ENCODE peak calls at places on chromosome 2, in five cellular contexts. One of them, this sample, is unnamed.

GRCh38 chr2:96802281-96802595 is 13.8 kb upstream of the CNNM3 start:
- DNase-seq in endothelial cell: no peak
- DNase-seq in esophagus squamous epithelium: no peak
- DNase-seq in neural crest cell: no peak
- DNase-seq in activated CD8-positive, alpha-beta T cell treated with anti-CD3 and anti-CD28 coated beads for 36 hours: peak
- DNase-seq in this sample: peak

GRCh38 chr2:120669121-120669952 is 66.3 kb upstream of the GLI2 start:
- DNase-seq in endothelial cell: peak
- DNase-seq in activated CD8-positive, alpha-beta T cell treated with anti-CD3 and anti-CD28 coated beads for 36 hours: peak
- DNase-seq in esophagus squamous epithelium: no peak
- DNase-seq in neural crest cell: peak
- DNase-seq in this sample: no peak

GRCh38 chr2:213816583-213816982 is 532.3 kb downstream of the SPAG16 start:
- DNase-seq in endothelial cell: no peak
- DNase-seq in neural crest cell: no peak
- DNase-seq in esophagus squamous epithelium: no peak
- DNase-seq in activated CD8-positive, alpha-beta T cell treated with anti-CD3 and anti-CD28 coated beads for 36 hours: no peak
- DNase-seq in this sample: no peak

GRCh38 chr2:22701761-22702160 is 683.2 kb upstream of the KLHL29 start:
- DNase-seq in esophagus squamous epithelium: no peak
- DNase-seq in neural crest cell: no peak
- DNase-seq in activated CD8-positive, alpha-beta T cell treated with anti-CD3 and anti-CD28 coated beads for 36 hours: no peak
- DNase-seq in endothelial cell: no peak
- DNase-seq in this sample: no peak

GRCh38 chr2:71070294-71071025 is 2.0 kb downstream of the NAGK start:
- DNase-seq in endothelial cell: no peak
- DNase-seq in esophagus squamous epithelium: no peak
- DNase-seq in neural crest cell: no peak
- DNase-seq in activated CD8-positive, alpha-beta T cell treated with anti-CD3 and anti-CD28 coated beads for 36 hours: no peak
- DNase-seq in this sample: peak

GRCh38 chr2:97755491-97755890 is 42.1 kb downstream of the ZAP70 start:
- DNase-seq in neural crest cell: no peak
- DNase-seq in endothelial cell: no peak
- DNase-seq in esophagus squamous epithelium: no peak
- DNase-seq in activated CD8-positive, alpha-beta T cell treated with anti-CD3 and anti-CD28 coated beads for 36 hours: no peak
- DNase-seq in this sample: no peak

GRCh38 chr2:105369777-105370690 is 28.8 kb downstream of the FHL2 start:
- DNase-seq in endothelial cell: peak
- DNase-seq in neural crest cell: peak
- DNase-seq in activated CD8-positive, alpha-beta T cell treated with anti-CD3 and anti-CD28 coated beads for 36 hours: peak
- DNase-seq in esophagus squamous epithelium: peak
- DNase-seq in this sample: peak

GRCh38 chr2:234867882-234868285 is 83.9 kb upstream of the SH3BP4 start:
- DNase-seq in neural crest cell: no peak
- DNase-seq in endothelial cell: no peak
- DNase-seq in activated CD8-positive, alpha-beta T cell treated with anti-CD3 and anti-CD28 coated beads for 36 hours: no peak
- DNase-seq in esophagus squamous epithelium: no peak
- DNase-seq in this sample: no peak

GRCh38 chr2:162058973-162059668 is 14.9 kb downstream of the DPP4 start:
- DNase-seq in neural crest cell: no peak
- DNase-seq in activated CD8-positive, alpha-beta T cell treated with anti-CD3 and anti-CD28 coated beads for 36 hours: peak
- DNase-seq in esophagus squamous epithelium: no peak
- DNase-seq in endothelial cell: no peak
- DNase-seq in this sample: peak

GRCh38 chr2:7819860-7820259 is 862.0 kb upstream of the ID2 start:
- DNase-seq in esophagus squamous epithelium: no peak
- DNase-seq in endothelial cell: no peak
- DNase-seq in neural crest cell: no peak
- DNase-seq in activated CD8-positive, alpha-beta T cell treated with anti-CD3 and anti-CD28 coated beads for 36 hours: no peak
- DNase-seq in this sample: no peak

GRCh38 chr2:203743441-203743932 is 37.0 kb downstream of the CD28 start:
- DNase-seq in activated CD8-positive, alpha-beta T cell treated with anti-CD3 and anti-CD28 coated beads for 36 hours: no peak
- DNase-seq in neural crest cell: no peak
- DNase-seq in endothelial cell: no peak
- DNase-seq in esophagus squamous epithelium: no peak
- DNase-seq in this sample: no peak

GRCh38 chr2:172230783-172231446 is 128.2 kb upstream of the DLX2 start:
- DNase-seq in endothelial cell: no peak
- DNase-seq in esophagus squamous epithelium: no peak
- DNase-seq in activated CD8-positive, alpha-beta T cell treated with anti-CD3 and anti-CD28 coated beads for 36 hours: no peak
- DNase-seq in neural crest cell: no peak
- DNase-seq in this sample: no peak

GRCh38 chr2:15595342-15595905 is 3.8 kb downstream of the DDX1 start:
- DNase-seq in esophagus squamous epithelium: no peak
- DNase-seq in neural crest cell: no peak
- DNase-seq in endothelial cell: no peak
- DNase-seq in activated CD8-positive, alpha-beta T cell treated with anti-CD3 and anti-CD28 coated beads for 36 hours: no peak
- DNase-seq in this sample: no peak

GRCh38 chr2:98518106-98518505 is 73.4 kb downstream of the INPP4A start:
- DNase-seq in neural crest cell: no peak
- DNase-seq in activated CD8-positive, alpha-beta T cell treated with anti-CD3 and anti-CD28 coated beads for 36 hours: peak
- DNase-seq in esophagus squamous epithelium: no peak
- DNase-seq in endothelial cell: peak
- DNase-seq in this sample: peak

GRCh38 chr2:217520361-217521010 is 482.3 kb downstream of the TNS1 start:
- DNase-seq in endothelial cell: no peak
- DNase-seq in esophagus squamous epithelium: no peak
- DNase-seq in neural crest cell: no peak
- DNase-seq in activated CD8-positive, alpha-beta T cell treated with anti-CD3 and anti-CD28 coated beads for 36 hours: no peak
- DNase-seq in this sample: no peak

GRCh38 chr2:109087055-109087663 is 41.8 kb upstream of the SH3RF3 start:
- DNase-seq in esophagus squamous epithelium: no peak
- DNase-seq in activated CD8-positive, alpha-beta T cell treated with anti-CD3 and anti-CD28 coated beads for 36 hours: no peak
- DNase-seq in neural crest cell: no peak
- DNase-seq in endothelial cell: no peak
- DNase-seq in this sample: no peak

GRCh38 chr2:212957624-212958023 is 193.8 kb downstream of the IKZF2 start:
- DNase-seq in endothelial cell: no peak
- DNase-seq in activated CD8-positive, alpha-beta T cell treated with anti-CD3 and anti-CD28 coated beads for 36 hours: no peak
- DNase-seq in esophagus squamous epithelium: no peak
- DNase-seq in neural crest cell: no peak
- DNase-seq in this sample: no peak

GRCh38 chr2:66495788-66496640 is 61.1 kb downstream of the MEIS1 start:
- DNase-seq in endothelial cell: no peak
- DNase-seq in esophagus squamous epithelium: no peak
- DNase-seq in neural crest cell: no peak
- DNase-seq in activated CD8-positive, alpha-beta T cell treated with anti-CD3 and anti-CD28 coated beads for 36 hours: no peak
- DNase-seq in this sample: no peak

GRCh38 chr2:223870840-223871618 is 33.6 kb upstream of the AP1S3 start:
- DNase-seq in endothelial cell: no peak
- DNase-seq in activated CD8-positive, alpha-beta T cell treated with anti-CD3 and anti-CD28 coated beads for 36 hours: no peak
- DNase-seq in neural crest cell: no peak
- DNase-seq in esophagus squamous epithelium: no peak
- DNase-seq in this sample: no peak

GRCh38 chr2:287471-287885 is 413 bp downstream of the ALKAL2 start:
- DNase-seq in esophagus squamous epithelium: no peak
- DNase-seq in endothelial cell: peak
- DNase-seq in activated CD8-positive, alpha-beta T cell treated with anti-CD3 and anti-CD28 coated beads for 36 hours: peak
- DNase-seq in neural crest cell: no peak
- DNase-seq in this sample: peak

GRCh38 chr2:224887159-224887558 is 155.1 kb downstream of the DOCK10 start:
- DNase-seq in esophagus squamous epithelium: no peak
- DNase-seq in activated CD8-positive, alpha-beta T cell treated with anti-CD3 and anti-CD28 coated beads for 36 hours: no peak
- DNase-seq in endothelial cell: no peak
- DNase-seq in neural crest cell: no peak
- DNase-seq in this sample: no peak

GRCh38 chr2:121408641-121409040 is 122.0 kb upstream of the RNU4ATAC start:
- DNase-seq in esophagus squamous epithelium: no peak
- DNase-seq in neural crest cell: no peak
- DNase-seq in activated CD8-positive, alpha-beta T cell treated with anti-CD3 and anti-CD28 coated beads for 36 hours: no peak
- DNase-seq in endothelial cell: no peak
- DNase-seq in this sample: no peak

GRCh38 chr2:190701586-190701985 is 52.7 kb downstream of the NAB1 start:
- DNase-seq in activated CD8-positive, alpha-beta T cell treated with anti-CD3 and anti-CD28 coated beads for 36 hours: no peak
- DNase-seq in neural crest cell: no peak
- DNase-seq in endothelial cell: no peak
- DNase-seq in esophagus squamous epithelium: no peak
- DNase-seq in this sample: no peak

GRCh38 chr2:65070172-65070830 is 14.1 kb downstream of the CEP68 start:
- DNase-seq in endothelial cell: no peak
- DNase-seq in esophagus squamous epithelium: no peak
- DNase-seq in neural crest cell: no peak
- DNase-seq in activated CD8-positive, alpha-beta T cell treated with anti-CD3 and anti-CD28 coated beads for 36 hours: peak
- DNase-seq in this sample: no peak

GRCh38 chr2:65069425-65069824 is 13.2 kb downstream of the CEP68 start:
- DNase-seq in esophagus squamous epithelium: no peak
- DNase-seq in activated CD8-positive, alpha-beta T cell treated with anti-CD3 and anti-CD28 coated beads for 36 hours: no peak
- DNase-seq in neural crest cell: no peak
- DNase-seq in endothelial cell: no peak
- DNase-seq in this sample: no peak

GRCh38 chr2:65072181-65072970 is 16.2 kb downstream of the CEP68 start:
- DNase-seq in neural crest cell: no peak
- DNase-seq in esophagus squamous epithelium: no peak
- DNase-seq in activated CD8-positive, alpha-beta T cell treated with anti-CD3 and anti-CD28 coated beads for 36 hours: no peak
- DNase-seq in endothelial cell: no peak
- DNase-seq in this sample: peak

GRCh38 chr2:65070856-65071255 is 14.6 kb downstream of the CEP68 start:
- DNase-seq in esophagus squamous epithelium: no peak
- DNase-seq in activated CD8-positive, alpha-beta T cell treated with anti-CD3 and anti-CD28 coated beads for 36 hours: no peak
- DNase-seq in endothelial cell: no peak
- DNase-seq in neural crest cell: no peak
- DNase-seq in this sample: no peak

DNA sequence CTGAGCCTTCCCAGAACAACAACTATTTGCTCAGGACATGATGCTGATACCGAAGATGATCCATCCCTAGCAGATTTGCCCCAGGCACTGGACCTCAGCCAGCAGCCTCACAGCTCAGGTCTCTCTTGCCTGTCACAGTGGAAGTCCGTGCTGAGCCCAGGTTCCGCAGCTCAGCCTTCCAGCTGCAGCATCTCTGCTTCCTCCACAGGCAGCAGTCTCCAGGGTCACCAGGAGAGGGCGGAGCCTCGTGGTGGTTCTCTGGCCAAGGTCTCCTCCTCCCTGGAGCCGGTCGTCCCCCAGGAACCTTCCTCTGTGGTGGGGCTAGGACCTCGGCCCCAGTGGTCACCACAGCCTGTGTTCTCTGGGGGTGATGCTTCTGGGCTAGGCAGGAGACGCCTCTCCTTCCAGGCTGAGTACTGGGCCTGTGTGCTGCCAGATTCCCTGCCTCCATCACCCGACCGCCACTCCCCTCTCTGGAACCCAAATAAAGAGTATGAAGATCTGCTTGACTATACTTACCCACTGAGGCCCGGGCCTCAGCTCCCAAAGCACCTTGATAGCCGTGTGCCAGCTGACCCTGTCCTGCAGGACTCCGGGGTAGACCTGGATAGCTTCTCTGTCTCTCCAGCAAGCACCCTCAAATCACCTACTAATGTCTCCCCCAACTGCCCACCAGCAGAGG is 15.4 kb downstream of the CEP68 start:
- DNase-seq in esophagus squamous epithelium: no peak
- DNase-seq in endothelial cell: peak
- DNase-seq in activated CD8-positive, alpha-beta T cell treated with anti-CD3 and anti-CD28 coated beads for 36 hours: no peak
- DNase-seq in neural crest cell: no peak
- DNase-seq in this sample: no peak
- TF ChIP-seq CTCF in esophagus squamous epithelium: peak
- TF ChIP-seq CTCF in endothelial cell: peak
- TF ChIP-seq CTCF in activated CD8-positive, alpha-beta T cell treated with anti-CD3 and anti-CD28 coated beads for 36 hours: no peak
- TF ChIP-seq CTCF in neural crest cell: peak
- TF ChIP-seq CTCF in this sample: no peak

DNA sequence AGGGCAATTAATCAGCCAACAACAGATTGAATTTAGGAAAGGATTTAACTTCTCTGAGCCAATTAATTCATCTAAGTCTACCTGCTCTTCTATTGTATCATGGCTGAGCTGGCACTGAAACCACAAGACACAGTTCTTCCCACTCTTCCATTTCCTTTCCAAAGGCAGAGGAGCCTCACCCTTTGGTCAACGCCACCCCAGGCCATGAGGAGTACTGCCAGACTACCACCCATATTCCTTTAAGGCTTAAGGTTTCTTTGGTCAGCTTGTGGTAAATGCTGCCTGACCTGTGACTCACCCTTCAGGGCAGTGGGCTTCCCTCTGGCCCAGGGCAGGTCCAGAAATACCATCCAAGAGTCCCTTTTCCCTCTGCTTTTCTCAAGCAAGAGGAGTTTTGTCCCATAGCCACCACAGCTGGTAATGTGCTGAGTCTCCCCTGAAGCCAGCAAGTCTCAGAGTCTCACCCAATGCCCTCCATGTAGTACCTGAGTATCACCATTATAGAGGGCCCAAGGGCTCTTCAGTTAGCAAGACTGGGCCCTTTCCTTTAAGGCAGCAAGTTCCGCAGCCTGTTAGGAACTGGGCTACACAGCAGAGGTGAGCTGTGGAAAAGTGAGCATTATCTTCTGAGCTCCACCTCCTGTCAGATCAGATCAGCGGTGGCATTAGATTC is 900.5 kb upstream of the CRIM1 start:
- DNase-seq in activated CD8-positive, alpha-beta T cell treated with anti-CD3 and anti-CD28 coated beads for 36 hours: no peak
- DNase-seq in neural crest cell: no peak
- DNase-seq in endothelial cell: no peak
- DNase-seq in esophagus squamous epithelium: no peak
- DNase-seq in this sample: no peak
- TF ChIP-seq CTCF in activated CD8-positive, alpha-beta T cell treated with anti-CD3 and anti-CD28 coated beads for 36 hours: no peak
- TF ChIP-seq CTCF in neural crest cell: peak
- TF ChIP-seq CTCF in endothelial cell: no peak
- TF ChIP-seq CTCF in esophagus squamous epithelium: no peak
- TF ChIP-seq CTCF in this sample: peak

GRCh38 chr2:79039944-79040343 is 14.4 kb downstream of the REG3G start:
- DNase-seq in endothelial cell: no peak
- DNase-seq in neural crest cell: no peak
- DNase-seq in esophagus squamous epithelium: no peak
- DNase-seq in activated CD8-positive, alpha-beta T cell treated with anti-CD3 and anti-CD28 coated beads for 36 hours: no peak
- DNase-seq in this sample: no peak

GRCh38 chr2:79040967-79041582 is 15.6 kb downstream of the REG3G start:
- DNase-seq in activated CD8-positive, alpha-beta T cell treated with anti-CD3 and anti-CD28 coated beads for 36 hours: no peak
- DNase-seq in neural crest cell: no peak
- DNase-seq in esophagus squamous epithelium: no peak
- DNase-seq in endothelial cell: no peak
- DNase-seq in this sample: no peak
- TF ChIP-seq CTCF in activated CD8-positive, alpha-beta T cell treated with anti-CD3 and anti-CD28 coated beads for 36 hours: no peak
- TF ChIP-seq CTCF in neural crest cell: peak
- TF ChIP-seq CTCF in esophagus squamous epithelium: no peak
- TF ChIP-seq CTCF in endothelial cell: peak
- TF ChIP-seq CTCF in this sample: no peak

DNA sequence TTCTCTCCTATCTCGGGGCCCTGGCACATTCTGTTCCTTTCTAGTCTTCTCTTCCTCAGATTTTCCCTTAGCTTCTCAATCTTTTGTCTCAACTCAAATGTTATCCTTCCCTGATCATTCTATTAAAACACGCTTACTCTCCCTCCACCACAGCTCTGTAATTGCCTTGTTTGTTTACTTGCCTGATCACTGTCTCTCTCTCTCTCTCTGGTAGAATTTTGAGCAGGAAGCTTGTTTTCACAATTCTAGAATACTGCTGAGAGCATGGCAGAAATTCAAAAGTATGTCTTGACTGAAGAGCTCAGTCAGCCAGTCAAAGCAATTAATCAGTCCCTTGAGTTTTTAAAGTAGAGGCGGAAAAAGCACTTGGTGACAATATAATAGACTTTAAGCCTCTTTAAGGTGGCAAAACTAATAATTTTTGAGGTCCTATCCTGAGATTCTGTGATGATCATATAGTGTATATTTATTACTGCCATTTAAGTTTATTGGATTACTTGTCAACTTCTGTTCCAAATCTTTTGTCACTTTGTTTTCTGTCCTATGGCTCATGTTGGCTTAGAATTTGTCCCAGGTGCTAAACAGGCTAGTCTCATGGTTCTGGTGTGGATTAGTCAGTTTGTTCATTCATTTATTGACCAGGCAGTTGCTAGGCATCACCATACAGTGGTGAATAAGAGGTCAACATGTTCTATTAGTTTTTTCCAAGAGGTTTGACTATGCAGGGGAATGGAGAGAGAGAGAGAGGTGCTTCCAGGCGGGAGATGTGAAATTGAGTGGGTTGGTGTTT is 2.3 kb downstream of the PSMD1 start:
- DNase-seq in neural crest cell: no peak
- DNase-seq in esophagus squamous epithelium: no peak
- DNase-seq in endothelial cell: no peak
- DNase-seq in activated CD8-positive, alpha-beta T cell treated with anti-CD3 and anti-CD28 coated beads for 36 hours: no peak
- DNase-seq in this sample: no peak
- TF ChIP-seq CTCF in neural crest cell: no peak
- TF ChIP-seq CTCF in esophagus squamous epithelium: no peak
- TF ChIP-seq CTCF in endothelial cell: no peak
- TF ChIP-seq CTCF in activated CD8-positive, alpha-beta T cell treated with anti-CD3 and anti-CD28 coated beads for 36 hours: no peak
- TF ChIP-seq CTCF in this sample: no peak

This sample was measured in GM10248.